ENCODE peak calls at places on chromosomes 11 and 22, in ten cellular contexts. U, X, K, M, C, F, N, H, J and A are unnamed samples.

GRCh38 chr11:832529-833113 is at the start of gene CD151:
- DNase-seq in U (peak), X (peak), K (peak), M (no peak), C (no peak), F (no peak), N (no peak), H (peak), J (peak), A (peak)

GRCh38 chr11:83070878-83071640 is 638 bp downstream of the RAB30 start:
- DNase-seq in U (peak), X (peak), K (peak), M (peak), C (no peak), F (no peak), N (peak), H (peak), J (no peak), A (peak)

GRCh38 chr11:8671242-8671641 is 11.2 kb downstream of the TRIM66 start:
- DNase-seq in U (peak), X (peak), K (peak), M (no peak), C (peak), F (no peak), N (no peak), H (peak), J (no peak), A (peak)

GRCh38 chr22:23856721-23857605 is 712 bp upstream of the SLC2A11 start:
- DNase-seq in U (peak), X (peak), K (peak), M (no peak), C (no peak), F (no peak), N (peak), H (peak), J (no peak), A (peak)

GRCh38 chr11:111833524-111833923 is 37.9 kb downstream of the ALG9 start:
- DNase-seq in U (no peak), X (no peak), K (peak), M (no peak), C (no peak), F (no peak), N (no peak), H (no peak), J (no peak), A (no peak)

GRCh38 chr11:112533682-112534081 is 273.0 kb upstream of the PLET1 start:
- DNase-seq in U (no peak), X (no peak), K (no peak), M (no peak), C (no peak), F (no peak), N (no peak), H (no peak), J (no peak), A (no peak)

GRCh38 chr22:44197271-44197670 is 16.5 kb downstream of the PARVG start:
- DNase-seq in U (no peak), X (no peak), K (no peak), M (no peak), C (no peak), F (no peak), N (no peak), H (no peak), J (no peak), A (no peak)

GRCh38 chr11:34052608-34053160 is 1.2 kb downstream of the CAPRIN1 start:
- DNase-seq in U (peak), X (peak), K (peak), M (no peak), C (peak), F (no peak), N (no peak), H (no peak), J (peak), A (peak)

GRCh38 chr22:33274214-33274828 is 216.1 kb upstream of the SYN3 start:
- DNase-seq in U (no peak), X (peak), K (peak), M (no peak), C (no peak), F (no peak), N (no peak), H (no peak), J (no peak), A (no peak)

GRCh38 chr22:44360686-44361381 is 48.1 kb upstream of the SHISAL1 start:
- DNase-seq in U (peak), X (peak), K (peak), M (no peak), C (peak), F (no peak), N (peak), H (peak), J (peak), A (no peak)

GRCh38 chr11:118529584-118530175 is 1.3 kb upstream of the TMEM25 start:
- DNase-seq in U (no peak), X (no peak), K (no peak), M (no peak), C (no peak), F (no peak), N (no peak), H (no peak), J (no peak), A (no peak)

GRCh38 chr11:279966-280761 is 2.0 kb downstream of the NLRP6 start:
- DNase-seq in U (peak), X (peak), K (no peak), M (no peak), C (peak), F (no peak), N (no peak), H (peak), J (no peak), A (peak)

GRCh38 chr11:76234704-76235232 is 28.5 kb upstream of the WNT11 start:
- DNase-seq in U (peak), X (no peak), K (peak), M (peak), C (no peak), F (no peak), N (peak), H (no peak), J (peak), A (peak)

GRCh38 chr22:50673231-50674126 is 856 bp downstream of the SHANK3 start:
- DNase-seq in U (no peak), X (no peak), K (no peak), M (no peak), C (no peak), F (peak), N (no peak), H (no peak), J (no peak), A (no peak)

GRCh38 chr11:130400793-130401483 is 27.5 kb downstream of the ADAMTS8 start:
- DNase-seq in U (no peak), X (no peak), K (no peak), M (no peak), C (no peak), F (no peak), N (no peak), H (peak), J (no peak), A (no peak)

GRCh38 chr11:19931768-19932369 is 219.2 kb downstream of the NAV2 start:
- DNase-seq in U (no peak), X (no peak), K (peak), M (no peak), C (no peak), F (no peak), N (no peak), H (no peak), J (no peak), A (no peak)

GRCh38 chr22:23767673-23768548 is at the start of gene CHCHD10:
- DNase-seq in U (peak), X (peak), K (peak), M (peak), C (peak), F (peak), N (peak), H (peak), J (peak), A (peak)

GRCh38 chr11:117795726-117796455 is 1.1 kb downstream of the DSCAML1 start:
- DNase-seq in U (no peak), X (no peak), K (no peak), M (no peak), C (no peak), F (no peak), N (no peak), H (no peak), J (no peak), A (no peak)

GRCh38 chr11:72834905-72835304 is 20.7 kb downstream of the ATG16L2 start:
- DNase-seq in U (peak), X (no peak), K (no peak), M (no peak), C (peak), F (no peak), N (no peak), H (no peak), J (no peak), A (no peak)

GRCh38 chr11:2523821-2524391 is 79.1 kb downstream of the KCNQ1 start:
- DNase-seq in U (peak), X (peak), K (peak), M (peak), C (no peak), F (peak), N (no peak), H (no peak), J (peak), A (peak)

GRCh38 chr11:43557553-43558031 is 122.9 kb upstream of the HSD17B12 start:
- DNase-seq in U (no peak), X (no peak), K (no peak), M (no peak), C (no peak), F (no peak), N (no peak), H (no peak), J (no peak), A (no peak)

GRCh38 chr22:45518580-45518991 is 15.9 kb downstream of the FBLN1 start:
- DNase-seq in U (no peak), X (no peak), K (no peak), M (no peak), C (no peak), F (no peak), N (no peak), H (no peak), J (no peak), A (peak)

GRCh38 chr11:101996106-101996505 is 51.1 kb upstream of the CFAP300 start:
- DNase-seq in U (no peak), X (no peak), K (no peak), M (no peak), C (no peak), F (no peak), N (no peak), H (no peak), J (no peak), A (no peak)

GRCh38 chr11:19820100-19820499 is 107.5 kb downstream of the NAV2 start:
- DNase-seq in U (no peak), X (no peak), K (no peak), M (no peak), C (no peak), F (no peak), N (no peak), H (peak), J (no peak), A (no peak)

GRCh38 chr11:117928818-117929567 is at the start of gene TMPRSS13:
- DNase-seq in U (no peak), X (peak), K (no peak), M (no peak), C (no peak), F (no peak), N (no peak), H (no peak), J (no peak), A (peak)

GRCh38 chr11:130383363-130384168 is 44.8 kb downstream of the ADAMTS8 start:
- DNase-seq in U (no peak), X (no peak), K (no peak), M (no peak), C (no peak), F (no peak), N (no peak), H (peak), J (no peak), A (no peak)

GRCh38 chr11:69617682-69618081 is 23.3 kb upstream of the CCND1 start:
- DNase-seq in U (no peak), X (no peak), K (no peak), M (no peak), C (no peak), F (no peak), N (no peak), H (no peak), J (no peak), A (no peak)

GRCh38 chr11:123548774-123549173 is 105.7 kb downstream of the SCN3B start:
- DNase-seq in U (no peak), X (no peak), K (no peak), M (no peak), C (no peak), F (no peak), N (no peak), H (no peak), J (no peak), A (no peak)

GRCh38 chr11:124551189-124551588 is 7.7 kb upstream of the OR8B12 start:
- DNase-seq in U (no peak), X (no peak), K (no peak), M (no peak), C (no peak), F (no peak), N (no peak), H (no peak), J (no peak), A (no peak)

GRCh38 chr11:1779806-1780699 is 16.3 kb upstream of the CTSD start:
- DNase-seq in U (no peak), X (no peak), K (no peak), M (no peak), C (no peak), F (no peak), N (no peak), H (no peak), J (no peak), A (no peak)

GRCh38 chr11:72686639-72687215 is 12.5 kb upstream of the PDE2A start:
- DNase-seq in U (no peak), X (no peak), K (no peak), M (no peak), C (peak), F (no peak), N (no peak), H (peak), J (no peak), A (no peak)

GRCh38 chr11:1773711-1774550 is 10.2 kb upstream of the CTSD start:
- DNase-seq in U (no peak), X (no peak), K (no peak), M (no peak), C (no peak), F (no peak), N (no peak), H (no peak), J (no peak), A (no peak)

GRCh38 chr22:26481694-26482093 is 1.9 kb downstream of the HPS4 start:
- DNase-seq in U (no peak), X (no peak), K (no peak), M (no peak), C (no peak), F (no peak), N (no peak), H (no peak), J (no peak), A (no peak)

GRCh38 chr11:119843760-119844330 is 114.8 kb upstream of the NECTIN1 start:
- DNase-seq in U (no peak), X (peak), K (no peak), M (no peak), C (no peak), F (no peak), N (peak), H (no peak), J (no peak), A (no peak)

GRCh38 chr11:62709262-62710000 is 2.0 kb downstream of the GNG3 start:
- DNase-seq in U (peak), X (peak), K (peak), M (peak), C (peak), F (peak), N (peak), H (peak), J (peak), A (peak)
- TF ChIP-seq POLR2A in U (no peak), X (peak), K (peak), M (peak), C (peak), F (no peak), N (no peak), H (peak), J (no peak), A (peak)

GRCh38 chr11:114073506-114074381 is 14.2 kb downstream of the ZBTB16 start:
- DNase-seq in U (no peak), X (no peak), K (no peak), M (no peak), C (no peak), F (no peak), N (no peak), H (no peak), J (no peak), A (no peak)

GRCh38 chr11:114074546-114075342 is 15.2 kb downstream of the ZBTB16 start:
- DNase-seq in U (no peak), X (no peak), K (no peak), M (no peak), C (no peak), F (no peak), N (no peak), H (no peak), J (no peak), A (no peak)

GRCh38 chr11:114068327-114068726 is 8.8 kb downstream of the ZBTB16 start:
- DNase-seq in U (no peak), X (no peak), K (no peak), M (no peak), C (no peak), F (no peak), N (no peak), H (no peak), J (no peak), A (no peak)

GRCh38 chr11:114072978-114073377 is 13.5 kb downstream of the ZBTB16 start:
- DNase-seq in U (no peak), X (no peak), K (no peak), M (no peak), C (no peak), F (no peak), N (no peak), H (no peak), J (no peak), A (no peak)

DNA sequence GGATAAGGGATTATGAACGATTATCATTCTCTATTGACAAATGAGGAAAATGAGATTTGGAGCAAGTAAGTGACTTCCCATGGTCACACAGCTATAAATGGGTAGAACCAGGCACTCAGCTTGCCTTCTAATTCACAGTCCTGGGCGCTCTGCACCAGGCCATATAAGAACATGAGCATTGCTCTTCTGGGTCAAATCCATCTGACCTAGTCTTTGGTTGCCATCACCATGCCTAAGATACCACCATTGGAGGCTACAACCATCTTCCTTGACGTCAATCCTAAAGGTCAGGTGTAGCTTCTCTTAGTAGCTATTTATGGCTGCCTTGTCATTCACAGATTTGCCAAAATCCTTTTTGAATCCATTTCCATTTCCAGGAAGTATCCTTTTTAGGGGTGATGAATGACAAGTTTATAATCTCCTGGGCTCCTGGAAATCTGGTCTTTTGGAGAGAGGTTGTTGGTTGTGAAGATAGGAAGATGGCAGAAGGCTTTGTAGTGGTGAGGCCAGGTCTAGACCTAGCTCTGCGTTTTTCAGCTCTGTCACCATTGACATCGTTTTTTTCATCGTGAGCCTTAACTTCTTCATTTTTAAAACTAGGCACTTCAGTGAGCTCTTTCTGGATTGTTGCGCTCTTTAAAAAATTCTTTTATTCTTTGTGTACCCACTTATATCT is 11.1 kb downstream of the ZBTB16 start:
- DNase-seq in U (no peak), X (no peak), K (no peak), M (no peak), C (no peak), F (no peak), N (no peak), H (no peak), J (no peak), A (no peak)
- TF ChIP-seq POLR2A in U (no peak), X (no peak), K (no peak), M (no peak), C (no peak), F (no peak), N (no peak), H (no peak), J (no peak), A (no peak)

DNA sequence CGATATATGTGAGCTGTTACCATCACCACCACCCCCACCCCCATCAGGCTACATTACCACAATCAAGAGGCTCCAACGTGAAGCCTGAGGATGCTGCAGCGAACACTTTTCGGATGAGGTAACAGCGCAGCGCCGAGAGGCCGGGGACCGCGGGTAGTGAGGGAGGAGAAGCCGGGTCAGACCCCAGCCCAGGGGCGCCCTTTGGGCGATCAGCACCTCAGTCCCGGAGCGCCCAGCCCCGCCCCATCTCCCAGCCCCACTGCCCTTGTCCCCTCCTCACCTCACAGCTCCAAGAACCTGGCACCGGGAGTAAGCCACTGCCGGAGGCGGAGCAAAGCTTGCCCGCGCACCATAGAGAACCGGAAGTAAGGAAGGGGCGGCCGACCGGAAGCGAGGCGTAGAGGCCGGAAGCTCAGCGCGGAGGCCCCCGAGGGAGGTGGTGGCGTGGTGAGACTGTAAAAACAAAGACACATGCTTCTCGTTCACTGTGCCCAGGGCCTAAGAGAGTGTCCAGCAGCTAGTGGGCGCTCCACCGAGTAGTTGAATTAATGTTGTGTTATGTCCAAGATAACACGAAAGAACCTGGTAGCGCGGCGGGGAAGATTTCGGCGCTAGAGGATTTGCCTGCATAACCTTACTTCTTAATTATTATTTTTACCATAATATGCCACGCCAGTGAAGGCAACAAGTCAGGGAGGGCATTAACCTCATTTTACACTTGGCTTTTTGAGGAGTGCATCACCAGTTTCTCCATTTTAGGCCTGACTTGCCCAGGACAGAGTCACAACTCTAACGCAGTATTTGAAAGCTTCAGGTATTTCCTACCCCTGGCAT is at the start of gene THOC5:
- DNase-seq in U (peak), X (peak), K (peak), M (peak), C (peak), F (peak), N (peak), H (peak), J (peak), A (peak)
- TF ChIP-seq POLR2A in U (no peak), X (peak), K (no peak), M (peak), C (peak), F (peak), N (peak), H (peak), J (no peak), A (peak)

DNA sequence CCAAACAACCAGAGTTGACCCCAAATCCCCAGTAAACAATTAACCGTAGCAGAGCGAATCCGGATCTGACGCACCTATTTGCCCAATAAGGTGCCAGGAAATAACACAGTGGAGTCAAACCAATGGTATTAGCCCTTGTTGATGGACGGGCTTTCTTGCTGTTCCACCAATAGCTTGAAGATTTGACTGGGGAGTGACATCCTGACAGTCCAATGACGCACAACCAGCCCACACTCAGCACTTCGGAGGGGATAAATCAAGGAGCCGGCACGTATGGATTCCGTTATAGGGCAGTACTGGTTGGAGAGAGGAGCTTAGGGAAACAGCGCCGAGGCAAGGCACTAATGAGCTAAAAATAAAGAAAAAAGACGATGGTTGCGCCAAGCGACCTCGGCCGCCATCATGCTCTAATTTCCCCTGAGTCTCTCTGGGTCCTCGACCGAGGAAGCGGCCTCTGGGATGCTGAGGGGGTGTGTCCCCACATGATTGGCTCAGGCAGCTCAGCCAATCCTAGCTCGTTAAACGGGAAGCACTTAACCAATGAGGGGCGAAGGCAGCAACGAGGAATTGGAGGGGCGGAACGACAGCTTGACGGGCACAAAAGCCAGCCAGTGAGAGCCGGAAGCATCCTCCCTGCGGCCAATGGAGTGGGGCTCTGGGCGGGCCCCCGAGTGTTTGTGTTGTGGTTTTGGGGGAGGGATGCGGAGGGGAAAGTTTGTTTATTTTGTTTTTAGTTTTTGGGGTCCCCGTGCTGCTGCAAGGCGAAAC is 49.5 kb downstream of the FAM83F start:
- DNase-seq in U (peak), X (peak), K (peak), M (peak), C (peak), F (peak), N (peak), H (peak), J (peak), A (peak)
- TF ChIP-seq POLR2A in U (peak), X (peak), K (peak), M (peak), C (peak), F (peak), N (peak), H (peak), J (peak), A (peak)